ENCODE peak calls at places on chromosomes 13 and 19, in seven cellular contexts. One of them, this sample, is unnamed.

GRCh38 chr13:107209811-107210210 is 641.9 kb upstream of the ARGLU1 start:
- DNase-seq in stomach: no peak
- DNase-seq in heart left ventricle: no peak
- DNase-seq in suprapubic skin: no peak
- DNase-seq in uterus: no peak
- DNase-seq in K562: no peak
- DNase-seq in thyroid gland: no peak
- DNase-seq in this sample: no peak

GRCh38 chr13:102847272-102848234 is 1.7 kb downstream of the ERCC5 start:
- DNase-seq in K562: no peak
- DNase-seq in heart left ventricle: no peak
- DNase-seq in suprapubic skin: no peak
- DNase-seq in thyroid gland: no peak
- DNase-seq in uterus: no peak
- DNase-seq in stomach: no peak
- DNase-seq in this sample: no peak

GRCh38 chr19:16654621-16655020 is 5.3 kb downstream of the SMIM7 start:
- DNase-seq in stomach: no peak
- DNase-seq in thyroid gland: no peak
- DNase-seq in K562: no peak
- DNase-seq in heart left ventricle: no peak
- DNase-seq in suprapubic skin: no peak
- DNase-seq in uterus: no peak
- DNase-seq in this sample: no peak

GRCh38 chr19:13096968-13097330 is 5.7 kb downstream of the LYL1 start:
- DNase-seq in K562: no peak
- DNase-seq in suprapubic skin: no peak
- DNase-seq in stomach: no peak
- DNase-seq in uterus: no peak
- DNase-seq in heart left ventricle: no peak
- DNase-seq in thyroid gland: no peak
- DNase-seq in this sample: no peak

GRCh38 chr19:13764101-13764807 is at the start of gene MRI1:
- DNase-seq in K562: peak; percentile 91
- DNase-seq in suprapubic skin: peak; percentile 89
- DNase-seq in thyroid gland: peak; percentile 79
- DNase-seq in stomach: peak; percentile 82
- DNase-seq in heart left ventricle: peak; percentile 80
- DNase-seq in uterus: peak; percentile 91
- DNase-seq in this sample: peak; percentile 63

GRCh38 chr13:30345426-30346100 is 38.2 kb upstream of the KATNAL1 start:
- DNase-seq in K562: no peak
- DNase-seq in stomach: no peak
- DNase-seq in suprapubic skin: no peak
- DNase-seq in thyroid gland: no peak
- DNase-seq in uterus: no peak
- DNase-seq in heart left ventricle: no peak
- DNase-seq in this sample: no peak

GRCh38 chr19:6222884-6223283 is 56.9 kb downstream of the MLLT1 start:
- DNase-seq in K562: no peak
- DNase-seq in stomach: no peak
- DNase-seq in uterus: no peak
- DNase-seq in thyroid gland: no peak
- DNase-seq in heart left ventricle: no peak
- DNase-seq in suprapubic skin: no peak
- DNase-seq in this sample: no peak

GRCh38 chr19:19821366-19822147 is at the start of gene ZNF506:
- DNase-seq in stomach: peak; percentile 100
- DNase-seq in uterus: peak; percentile 99
- DNase-seq in thyroid gland: peak; percentile 100
- DNase-seq in K562: peak; percentile 13
- DNase-seq in heart left ventricle: peak; percentile 100
- DNase-seq in suprapubic skin: peak; percentile 99
- DNase-seq in this sample: peak; percentile 6

GRCh38 chr19:55376381-55376933 is at the start of gene TMEM190:
- DNase-seq in thyroid gland: no peak
- DNase-seq in K562: peak; percentile 50
- DNase-seq in stomach: no peak
- DNase-seq in suprapubic skin: no peak
- DNase-seq in uterus: no peak
- DNase-seq in heart left ventricle: no peak
- DNase-seq in this sample: no peak

GRCh38 chr19:46391296-46392251 is 21.8 kb downstream of the CCDC8 start:
- DNase-seq in suprapubic skin: peak; percentile 65
- DNase-seq in stomach: no peak
- DNase-seq in thyroid gland: no peak
- DNase-seq in uterus: no peak
- DNase-seq in heart left ventricle: no peak
- DNase-seq in K562: no peak
- DNase-seq in this sample: no peak

GRCh38 chr19:47377801-47378200 is 28.7 kb downstream of the DHX34 start:
- DNase-seq in thyroid gland: no peak
- DNase-seq in suprapubic skin: no peak
- DNase-seq in uterus: no peak
- DNase-seq in heart left ventricle: no peak
- DNase-seq in K562: no peak
- DNase-seq in stomach: no peak
- DNase-seq in this sample: no peak

GRCh38 chr19:37896142-37896541 is 10.3 kb downstream of the WDR87 start:
- DNase-seq in heart left ventricle: no peak
- DNase-seq in thyroid gland: no peak
- DNase-seq in uterus: no peak
- DNase-seq in K562: no peak
- DNase-seq in stomach: no peak
- DNase-seq in suprapubic skin: no peak
- DNase-seq in this sample: no peak

GRCh38 chr19:16371540-16371986 is 46.9 kb downstream of the KLF2 start:
- DNase-seq in heart left ventricle: peak; percentile 65
- DNase-seq in uterus: no peak
- DNase-seq in suprapubic skin: no peak
- DNase-seq in K562: peak; percentile 80
- DNase-seq in stomach: peak; percentile 85
- DNase-seq in thyroid gland: peak; percentile 43
- DNase-seq in this sample: no peak

GRCh38 chr13:33281951-33282595 is 3.5 kb downstream of the STARD13 start:
- DNase-seq in stomach: no peak
- DNase-seq in heart left ventricle: no peak
- DNase-seq in thyroid gland: no peak
- DNase-seq in suprapubic skin: no peak
- DNase-seq in K562: no peak
- DNase-seq in uterus: no peak
- DNase-seq in this sample: peak; percentile 9

GRCh38 chr13:75544681-75545333 is 4.8 kb upstream of the UCHL3 start:
- DNase-seq in thyroid gland: peak; percentile 82
- DNase-seq in K562: no peak
- DNase-seq in stomach: no peak
- DNase-seq in suprapubic skin: no peak
- DNase-seq in uterus: no peak
- DNase-seq in heart left ventricle: no peak
- DNase-seq in this sample: no peak

GRCh38 chr13:45604892-45605291 is 10.6 kb downstream of the ERICH6B start:
- DNase-seq in thyroid gland: no peak
- DNase-seq in stomach: no peak
- DNase-seq in heart left ventricle: no peak
- DNase-seq in K562: no peak
- DNase-seq in uterus: no peak
- DNase-seq in suprapubic skin: no peak
- DNase-seq in this sample: no peak

GRCh38 chr19:1214862-1215731 is 9.5 kb downstream of the STK11 start:
- DNase-seq in stomach: peak; percentile 82
- DNase-seq in K562: no peak
- DNase-seq in thyroid gland: peak; percentile 97
- DNase-seq in uterus: peak; percentile 52
- DNase-seq in heart left ventricle: peak; percentile 78
- DNase-seq in suprapubic skin: no peak
- DNase-seq in this sample: no peak

GRCh38 chr19:35040826-35041547 is 534 bp upstream of the HPN start:
- DNase-seq in K562: peak; percentile 91
- DNase-seq in uterus: peak; percentile 78
- DNase-seq in stomach: peak; percentile 96
- DNase-seq in heart left ventricle: peak; percentile 93
- DNase-seq in suprapubic skin: peak; percentile 88
- DNase-seq in thyroid gland: peak; percentile 94
- DNase-seq in this sample: no peak

GRCh38 chr19:45124021-45124420 is 31.0 kb downstream of the PPP1R37 start:
- DNase-seq in stomach: no peak
- DNase-seq in heart left ventricle: no peak
- DNase-seq in suprapubic skin: no peak
- DNase-seq in uterus: no peak
- DNase-seq in thyroid gland: no peak
- DNase-seq in K562: no peak
- DNase-seq in this sample: no peak
- TF ChIP-seq POLR2A in stomach: no peak
- TF ChIP-seq POLR2A in heart left ventricle: no peak
- TF ChIP-seq POLR2A in suprapubic skin: no peak
- TF ChIP-seq POLR2A in uterus: no peak
- TF ChIP-seq POLR2A in thyroid gland: no peak
- TF ChIP-seq POLR2A in K562: no peak
- TF ChIP-seq POLR2A in this sample: no peak

DNA sequence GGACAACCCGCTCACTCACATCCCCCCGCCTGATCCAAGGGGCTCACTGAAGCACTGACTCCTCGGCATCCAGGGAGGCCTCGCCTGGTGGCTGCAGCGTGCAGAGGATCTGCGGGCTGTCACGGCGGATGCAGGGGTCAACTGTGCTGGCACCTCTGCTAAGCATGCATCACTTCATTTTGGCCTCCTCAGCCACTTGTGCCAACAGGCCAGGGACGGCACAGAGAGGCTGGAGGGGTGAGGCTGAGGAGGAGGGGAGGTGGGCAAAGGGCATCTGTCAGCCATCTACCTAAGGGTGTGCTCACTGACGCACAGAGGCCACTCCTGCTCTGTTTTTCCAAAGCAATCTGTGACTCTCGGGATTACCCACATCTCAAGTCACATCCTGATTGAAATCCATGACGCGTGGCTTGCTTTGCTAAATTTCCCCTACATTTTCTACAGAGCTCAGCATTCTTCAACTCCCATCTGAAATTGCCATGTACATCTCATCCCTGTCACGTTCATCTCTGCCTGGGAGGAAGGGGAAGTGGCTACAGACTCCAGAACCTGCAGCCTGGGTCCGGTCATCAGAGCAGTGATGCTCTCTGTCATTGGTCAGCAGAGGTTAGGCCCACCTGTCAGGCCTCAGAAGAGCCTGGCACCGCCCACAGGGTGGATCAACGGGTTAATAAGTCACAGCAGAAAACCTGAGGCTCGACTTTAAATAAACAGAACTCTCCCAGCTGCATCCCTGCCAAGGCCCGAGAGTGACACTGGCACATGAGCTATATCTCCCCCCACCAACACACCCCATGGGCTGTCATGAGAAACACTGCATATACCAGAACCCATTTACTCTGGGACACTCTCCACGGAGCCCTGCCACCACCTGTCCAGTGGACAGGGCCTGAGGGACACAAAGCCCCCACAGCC is 17.6 kb downstream of the ELL start:
- DNase-seq in K562: no peak
- DNase-seq in stomach: peak; percentile 51
- DNase-seq in heart left ventricle: no peak
- DNase-seq in thyroid gland: no peak
- DNase-seq in suprapubic skin: no peak
- DNase-seq in uterus: no peak
- DNase-seq in this sample: no peak
- TF ChIP-seq POLR2A in K562: no peak
- TF ChIP-seq POLR2A in stomach: no peak
- TF ChIP-seq POLR2A in heart left ventricle: no peak
- TF ChIP-seq POLR2A in thyroid gland: no peak
- TF ChIP-seq POLR2A in suprapubic skin: no peak
- TF ChIP-seq POLR2A in uterus: no peak
- TF ChIP-seq POLR2A in this sample: no peak

GRCh38 chr19:15368798-15369593 is 10.6 kb downstream of the AKAP8 start:
- DNase-seq in heart left ventricle: no peak
- DNase-seq in uterus: no peak
- DNase-seq in thyroid gland: no peak
- DNase-seq in suprapubic skin: no peak
- DNase-seq in stomach: no peak
- DNase-seq in K562: no peak
- DNase-seq in this sample: no peak
- TF ChIP-seq POLR2A in heart left ventricle: no peak
- TF ChIP-seq POLR2A in uterus: no peak
- TF ChIP-seq POLR2A in thyroid gland: no peak
- TF ChIP-seq POLR2A in suprapubic skin: no peak
- TF ChIP-seq POLR2A in stomach: no peak
- TF ChIP-seq POLR2A in K562: no peak
- TF ChIP-seq POLR2A in this sample: no peak

GRCh38 chr19:39481229-39481545 is 549 bp downstream of the TIMM50 start:
- DNase-seq in uterus: no peak
- DNase-seq in stomach: no peak
- DNase-seq in suprapubic skin: no peak
- DNase-seq in thyroid gland: no peak
- DNase-seq in heart left ventricle: no peak
- DNase-seq in K562: no peak
- DNase-seq in this sample: no peak

GRCh38 chr19:39481676-39482075 is 1.0 kb downstream of the TIMM50 start:
- DNase-seq in stomach: no peak
- DNase-seq in uterus: no peak
- DNase-seq in suprapubic skin: no peak
- DNase-seq in thyroid gland: no peak
- DNase-seq in K562: no peak
- DNase-seq in heart left ventricle: no peak
- DNase-seq in this sample: no peak

GRCh38 chr19:39479916-39480315 is 722 bp upstream of the TIMM50 start:
- DNase-seq in thyroid gland: no peak
- DNase-seq in suprapubic skin: no peak
- DNase-seq in K562: no peak
- DNase-seq in uterus: no peak
- DNase-seq in heart left ventricle: no peak
- DNase-seq in stomach: no peak
- DNase-seq in this sample: no peak

GRCh38 chr19:39483141-39483540 is 2.5 kb downstream of the TIMM50 start:
- DNase-seq in suprapubic skin: no peak
- DNase-seq in uterus: no peak
- DNase-seq in heart left ventricle: no peak
- DNase-seq in K562: no peak
- DNase-seq in stomach: no peak
- DNase-seq in thyroid gland: no peak
- DNase-seq in this sample: no peak

DNA sequence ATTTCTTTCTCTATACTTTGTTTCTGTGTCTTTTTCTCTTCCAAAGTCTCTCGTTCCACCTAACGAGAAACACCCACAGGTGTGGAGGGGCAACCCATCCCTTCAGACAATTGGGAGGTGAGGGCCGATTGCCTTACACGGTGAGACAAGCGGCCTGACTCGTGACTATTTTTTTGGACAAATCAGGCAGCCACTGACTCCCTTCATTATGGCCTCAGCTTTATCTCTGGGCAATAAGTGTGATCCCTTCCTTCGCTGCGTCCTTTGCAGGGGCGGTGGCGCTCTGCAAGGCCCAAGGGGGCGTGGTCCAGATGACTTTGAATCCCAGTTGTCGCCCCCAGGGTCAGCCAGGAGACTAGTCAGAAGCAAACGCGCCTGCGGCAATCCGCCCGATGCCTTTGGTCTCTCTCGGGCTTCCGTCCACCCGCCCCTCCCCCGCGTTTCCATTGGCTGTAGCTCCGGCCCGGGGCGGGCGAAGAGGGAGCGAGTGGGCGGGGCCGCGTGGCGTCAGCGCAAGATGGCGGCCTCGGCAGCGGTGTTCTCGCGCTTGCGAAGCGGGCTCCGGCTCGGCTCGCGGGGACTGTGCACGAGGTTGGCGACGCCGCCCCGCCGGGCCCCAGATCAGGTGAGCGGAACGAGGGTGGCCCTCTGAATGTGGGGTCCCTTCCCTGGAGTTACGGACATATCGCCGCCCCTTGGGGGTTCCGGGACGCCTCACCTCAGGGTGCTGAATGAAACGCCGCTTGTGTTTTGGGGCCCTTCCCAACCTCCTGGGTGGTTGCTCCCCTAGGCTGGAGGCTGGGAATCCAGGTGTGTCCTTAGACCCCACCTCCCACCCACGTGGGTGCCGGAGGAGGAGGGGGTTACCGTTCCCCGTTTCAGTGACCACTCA is at the start of gene TIMM50:
- DNase-seq in thyroid gland: peak; percentile 98
- DNase-seq in uterus: peak; percentile 96
- DNase-seq in stomach: peak; percentile 97
- DNase-seq in heart left ventricle: peak; percentile 98
- DNase-seq in suprapubic skin: peak; percentile 99
- DNase-seq in K562: peak; percentile 94
- DNase-seq in this sample: peak; percentile 96
- TF ChIP-seq POLR2A in thyroid gland: no peak
- TF ChIP-seq POLR2A in uterus: peak; percentile 54
- TF ChIP-seq POLR2A in stomach: no peak
- TF ChIP-seq POLR2A in heart left ventricle: no peak
- TF ChIP-seq POLR2A in suprapubic skin: no peak
- TF ChIP-seq POLR2A in K562: peak; percentile 88
- TF ChIP-seq POLR2A in this sample: peak; percentile 79

This sample was measured in H54.